ENCODE peak calls at places on chromosomes 3 and 15, in seven cellular contexts. G is AG04449, E is astrocyte of the cerebellum, K is heart left ventricle, W is endodermal cell, R is SK-N-SH, H is kidney. U is an unnamed sample.

GRCh38 chr3:3800076-3800448 is 831 bp downstream of the LRRN1 start:
- DNase-seq in G (no peak), E (no peak), K (peak), W (peak), R (peak), H (peak), U (no peak)

GRCh38 chr3:151568095-151568685 is 107.3 kb upstream of the IGSF10 start:
- DNase-seq in G (no peak), E (no peak), K (no peak), W (no peak), R (peak), H (no peak), U (no peak)

GRCh38 chr15:42069496-42070275 is 24.7 kb downstream of the PLA2G4D start:
- DNase-seq in G (no peak), E (no peak), K (no peak), W (no peak), R (no peak), H (no peak), U (no peak)

GRCh38 chr3:46672349-46672695 is 21.2 kb downstream of the ALS2CL start:
- DNase-seq in G (no peak), E (no peak), K (no peak), W (peak), R (no peak), H (no peak), U (no peak)

GRCh38 chr3:55596212-55596611 is 109.1 kb upstream of the WNT5A start:
- DNase-seq in G (no peak), E (no peak), K (no peak), W (no peak), R (no peak), H (no peak), U (no peak)

GRCh38 chr3:182715006-182715405 is 78.3 kb upstream of the ATP11B start:
- DNase-seq in G (no peak), E (no peak), K (no peak), W (no peak), R (no peak), H (no peak), U (no peak)

GRCh38 chr3:126107960-126108688 is 24.2 kb upstream of the SLC41A3 start:
- DNase-seq in G (no peak), E (no peak), K (no peak), W (no peak), R (no peak), H (no peak), U (no peak)

GRCh38 chr15:60005352-60006202 is 1.5 kb downstream of the FOXB1 start:
- DNase-seq in G (no peak), E (no peak), K (no peak), W (peak), R (peak), H (peak), U (no peak)

GRCh38 chr3:132006605-132007204 is 28.1 kb downstream of the CPNE4 start:
- DNase-seq in G (no peak), E (no peak), K (no peak), W (peak), R (no peak), H (no peak), U (no peak)

GRCh38 chr3:183108002-183108449 is 8.7 kb upstream of the MCCC1 start:
- DNase-seq in G (no peak), E (no peak), K (no peak), W (no peak), R (peak), H (no peak), U (no peak)

GRCh38 chr15:95019907-95020306 is 788.5 kb downstream of the MCTP2 start:
- DNase-seq in G (no peak), E (no peak), K (no peak), W (no peak), R (no peak), H (no peak), U (no peak)

GRCh38 chr3:188578579-188579363 is 424.8 kb downstream of the LPP start:
- DNase-seq in G (peak), E (peak), K (peak), W (no peak), R (no peak), H (peak), U (no peak)

GRCh38 chr15:92409006-92409405 is 15.3 kb downstream of the ST8SIA2 start:
- DNase-seq in G (no peak), E (no peak), K (no peak), W (no peak), R (peak), H (no peak), U (no peak)

GRCh38 chr15:68034719-68035293 is 19.3 kb upstream of the PIAS1 start:
- DNase-seq in G (no peak), E (no peak), K (no peak), W (no peak), R (no peak), H (no peak), U (no peak)

GRCh38 chr15:66251790-66252355 is 1.7 kb downstream of the MEGF11 start:
- DNase-seq in G (no peak), E (no peak), K (no peak), W (no peak), R (no peak), H (peak), U (no peak)

GRCh38 chr3:55519016-55519415 is 31.9 kb upstream of the WNT5A start:
- DNase-seq in G (peak), E (no peak), K (no peak), W (no peak), R (no peak), H (no peak), U (no peak)

GRCh38 chr15:88863412-88863811 is 31.9 kb downstream of the HAPLN3 start:
- DNase-seq in G (no peak), E (no peak), K (no peak), W (no peak), R (no peak), H (no peak), U (no peak)

GRCh38 chr15:96333194-96334016 is 2.9 kb downstream of the NR2F2 start:
- DNase-seq in G (no peak), E (no peak), K (no peak), W (peak), R (peak), H (peak), U (no peak)

GRCh38 chr3:99776516-99777209 is 41.0 kb upstream of the CMSS1 start:
- DNase-seq in G (no peak), E (no peak), K (no peak), W (no peak), R (no peak), H (no peak), U (no peak)

GRCh38 chr3:108251256-108251655 is 29.0 kb upstream of the IFT57 start:
- DNase-seq in G (no peak), E (no peak), K (no peak), W (no peak), R (no peak), H (no peak), U (no peak)

GRCh38 chr15:28111552-28111951 is 12.4 kb upstream of the OCA2 start:
- DNase-seq in G (no peak), E (no peak), K (no peak), W (peak), R (peak), H (no peak), U (no peak)

GRCh38 chr3:117964814-117965213 is 1069.8 kb downstream of the IGSF11 start:
- DNase-seq in G (no peak), E (no peak), K (no peak), W (no peak), R (no peak), H (no peak), U (no peak)

GRCh38 chr3:11155341-11156025 is 1.2 kb downstream of the HRH1 start:
- DNase-seq in G (no peak), E (peak), K (peak), W (peak), R (peak), H (peak), U (no peak)

GRCh38 chr3:36988336-36988735 is 4.6 kb downstream of the EPM2AIP1 start:
- DNase-seq in G (no peak), E (no peak), K (no peak), W (no peak), R (no peak), H (no peak), U (no peak)

GRCh38 chr3:36730965-36731364 is 33.4 kb downstream of the DCLK3 start:
- DNase-seq in G (no peak), E (no peak), K (no peak), W (no peak), R (no peak), H (no peak), U (no peak)

GRCh38 chr3:71690222-71690821 is 34.9 kb downstream of the EIF4E3 start:
- DNase-seq in G (peak), E (no peak), K (no peak), W (no peak), R (no peak), H (no peak), U (no peak)
- H3K4me3 ChIP-seq in G (no peak), E (no peak), K (no peak), W (no peak), R (no peak), H (peak), U (peak)

GRCh38 chr15:80778964-80779657 is at the start of gene CEMIP:
- DNase-seq in G (peak), E (peak), K (peak), W (peak), R (peak), H (peak), U (no peak)
- TF ChIP-seq CTCF in G (peak), E (peak), K (peak), W (peak), R (peak), H (peak), U (peak)

DNA sequence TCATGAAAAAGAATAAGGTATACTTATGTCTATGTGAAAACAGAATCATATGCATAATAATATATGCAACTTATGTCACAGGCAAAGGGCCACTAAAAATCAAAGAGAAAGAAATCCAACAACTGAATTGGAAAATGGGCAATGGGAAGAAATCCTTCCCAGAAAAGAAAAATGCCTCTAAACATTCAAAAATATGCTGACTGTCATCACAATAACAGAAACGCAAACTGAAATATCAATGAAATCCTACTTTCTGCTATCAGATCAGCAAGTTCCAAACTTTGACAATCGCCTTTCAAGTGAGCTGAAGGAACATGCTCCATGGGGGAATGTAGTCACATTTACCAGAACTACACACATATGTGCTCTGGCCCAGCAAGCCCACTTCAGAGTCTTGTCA is 99.4 kb upstream of the KLF13 start:
- DNase-seq in G (no peak), E (no peak), K (no peak), W (no peak), R (no peak), H (no peak), U (no peak)
- H3K4me3 ChIP-seq in G (no peak), E (no peak), K (no peak), W (no peak), R (no peak), H (no peak), U (no peak)

GRCh38 chr3:14407203-14407602 is 4.8 kb downstream of the SLC6A6 start:
- DNase-seq in G (no peak), E (no peak), K (no peak), W (no peak), R (no peak), H (no peak), U (no peak)
- TF ChIP-seq CTCF in G (no peak), E (no peak), K (no peak), W (no peak), R (no peak), H (no peak), U (no peak)